ENCODE peak calls at places on chromosomes 6 and 20, in nine cellular contexts. G is upper lobe of right lung, A is GM13977, C is cardiac fibroblast, L is AG09319, J is thoracic aorta, O is choroid plexus epithelial cell, Q is GM12864, R is neural progenitor cell. D is an unnamed sample.
A peak's percentile ranks its signal among the peaks of the same experiment; 100 is the strongest.

GRCh38 chr6:97876711-97877110 is 593.7 kb upstream of the MMS22L start:
- DNase-seq in J (no peak), G (no peak), Q (no peak), A (no peak), L (no peak), O (no peak), R (no peak), C (no peak), D (no peak)

GRCh38 chr6:759729-760128 is 66.8 kb upstream of the EXOC2 start:
- DNase-seq in C (no peak), J (no peak), O (no peak), L (no peak), Q (no peak), R (no peak), G (no peak), A (no peak), D (no peak)

GRCh38 chr6:11423667-11424066 is 113.9 kb upstream of the TMEM170B start:
- DNase-seq in R (no peak), L (no peak), C (no peak), Q (no peak), O (no peak), G (no peak), J (no peak), A (no peak), D (no peak)

GRCh38 chr6:73074175-73074574 is 151.1 kb downstream of the KHDC1L start:
- DNase-seq in A (no peak), R (no peak), G (no peak), L (no peak), O (no peak), J (no peak), Q (no peak), C (no peak), D (no peak)

GRCh38 chr20:20295621-20296498 is 72.0 kb upstream of the INSM1 start:
- DNase-seq in G (no peak), Q (no peak), R (no peak), C (no peak), O (no peak), J (no peak), L (no peak), A (no peak), D (no peak)

GRCh38 chr20:5531318-5532081 is 214.7 kb upstream of the PROKR2 start:
- DNase-seq in C (peak; percentile 86), A (no peak), Q (no peak), G (no peak), R (no peak), J (no peak), L (no peak), O (peak; percentile 73), D (no peak)

GRCh38 chr6:147179809-147180208 is 24.4 kb upstream of the STXBP5 start:
- DNase-seq in L (no peak), A (no peak), G (no peak), J (no peak), O (no peak), R (no peak), Q (no peak), C (no peak), D (no peak)

GRCh38 chr6:1624848-1625341 is 15.2 kb downstream of the FOXC1 start:
- DNase-seq in A (peak; percentile 44), O (no peak), J (no peak), C (peak; percentile 57), Q (no peak), L (no peak), R (peak; percentile 60), G (no peak), D (no peak)

DNA sequence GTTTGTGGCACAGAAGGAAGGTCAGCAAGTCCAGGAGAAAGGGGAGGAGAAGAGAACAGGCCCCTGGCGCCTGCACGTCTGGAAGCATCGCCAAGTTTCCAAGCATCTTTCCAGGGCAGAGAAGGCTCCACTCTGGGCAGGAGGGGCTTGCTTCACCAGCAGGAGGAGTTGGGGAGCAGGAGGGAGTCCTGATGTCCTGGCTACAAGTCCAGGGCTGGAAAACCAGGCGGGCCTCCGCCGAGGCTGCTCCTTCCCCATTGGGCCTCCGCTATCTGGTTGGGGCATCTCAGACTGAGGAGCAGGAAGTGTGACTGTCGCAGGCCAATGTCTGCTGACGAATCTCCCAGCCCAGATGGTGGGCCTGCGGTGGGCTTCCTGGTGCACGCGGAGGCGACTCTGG is 421.9 kb downstream of the PREX1 start:
- DNase-seq in C (no peak), O (no peak), R (peak; percentile 39), Q (no peak), G (no peak), J (no peak), L (no peak), A (no peak), D (no peak)
- TF ChIP-seq CTCF in C (no peak), O (peak; percentile 25), R (peak; percentile 32), Q (no peak), G (no peak), J (no peak), L (no peak), A (peak; percentile 1), D (no peak)

DNA sequence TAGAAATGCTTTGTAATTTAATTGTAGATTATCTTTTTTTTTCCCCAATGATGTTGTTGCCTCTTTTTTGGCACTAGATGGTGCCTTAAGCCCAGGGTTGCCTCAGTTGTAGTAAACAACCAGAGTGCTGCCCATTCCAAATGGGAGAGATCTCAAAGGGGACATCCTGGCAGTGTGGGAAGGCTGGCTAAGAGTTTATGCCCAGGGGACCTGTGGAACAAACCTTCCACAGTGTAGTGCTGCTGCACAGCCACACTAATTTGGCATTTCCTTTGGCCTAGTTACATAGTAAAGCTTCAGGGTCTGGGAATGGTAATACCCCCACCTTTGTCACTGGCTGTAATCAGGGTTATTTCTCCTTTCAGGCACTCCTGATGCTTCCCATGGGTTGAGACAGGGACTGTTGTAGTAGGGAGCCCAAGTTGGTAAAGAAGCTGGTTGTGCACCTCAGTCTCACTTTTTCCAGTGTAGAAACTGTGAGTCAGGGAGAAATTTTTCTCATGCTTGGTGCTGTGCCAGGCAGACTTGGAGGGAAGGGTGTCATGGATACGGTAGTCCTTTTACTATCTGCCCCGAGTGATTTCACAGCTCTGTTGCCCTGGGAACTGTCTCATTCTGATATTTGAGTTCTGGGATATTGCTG is 177.8 kb upstream of the ECI2 start:
- DNase-seq in C (peak; percentile 98), R (peak; percentile 54), J (peak; percentile 21), Q (no peak), A (no peak), L (peak; percentile 62), G (no peak), O (peak; percentile 96), D (no peak)
- TF ChIP-seq CTCF in C (peak; percentile 61), R (peak; percentile 57), J (peak; percentile 6), Q (peak; percentile 20), A (peak; percentile 41), L (peak; percentile 64), G (peak; percentile 53), O (peak; percentile 71), D (no peak)

GRCh38 chr20:47527004-47527800 is 25.5 kb downstream of the NCOA3 start:
- DNase-seq in Q (no peak), R (no peak), G (no peak), C (no peak), A (no peak), O (no peak), J (no peak), L (no peak), D (no peak)

GRCh38 chr20:47524385-47524784 is 22.7 kb downstream of the NCOA3 start:
- DNase-seq in O (no peak), L (no peak), J (no peak), Q (no peak), A (no peak), C (no peak), R (no peak), G (no peak), D (no peak)

GRCh38 chr20:47515843-47516242 is 14.2 kb downstream of the NCOA3 start:
- DNase-seq in R (no peak), O (no peak), L (no peak), A (no peak), J (no peak), C (no peak), G (no peak), Q (no peak), D (no peak)

GRCh38 chr20:47521059-47521808 is 19.5 kb downstream of the NCOA3 start:
- DNase-seq in Q (no peak), G (no peak), J (no peak), C (no peak), O (no peak), R (peak; percentile 43), A (no peak), L (no peak), D (no peak)
- TF ChIP-seq CTCF in Q (peak; percentile 5), G (peak; percentile 24), J (no peak), C (peak; percentile 20), O (peak; percentile 32), R (peak; percentile 51), A (no peak), L (no peak), D (no peak)

DNA sequence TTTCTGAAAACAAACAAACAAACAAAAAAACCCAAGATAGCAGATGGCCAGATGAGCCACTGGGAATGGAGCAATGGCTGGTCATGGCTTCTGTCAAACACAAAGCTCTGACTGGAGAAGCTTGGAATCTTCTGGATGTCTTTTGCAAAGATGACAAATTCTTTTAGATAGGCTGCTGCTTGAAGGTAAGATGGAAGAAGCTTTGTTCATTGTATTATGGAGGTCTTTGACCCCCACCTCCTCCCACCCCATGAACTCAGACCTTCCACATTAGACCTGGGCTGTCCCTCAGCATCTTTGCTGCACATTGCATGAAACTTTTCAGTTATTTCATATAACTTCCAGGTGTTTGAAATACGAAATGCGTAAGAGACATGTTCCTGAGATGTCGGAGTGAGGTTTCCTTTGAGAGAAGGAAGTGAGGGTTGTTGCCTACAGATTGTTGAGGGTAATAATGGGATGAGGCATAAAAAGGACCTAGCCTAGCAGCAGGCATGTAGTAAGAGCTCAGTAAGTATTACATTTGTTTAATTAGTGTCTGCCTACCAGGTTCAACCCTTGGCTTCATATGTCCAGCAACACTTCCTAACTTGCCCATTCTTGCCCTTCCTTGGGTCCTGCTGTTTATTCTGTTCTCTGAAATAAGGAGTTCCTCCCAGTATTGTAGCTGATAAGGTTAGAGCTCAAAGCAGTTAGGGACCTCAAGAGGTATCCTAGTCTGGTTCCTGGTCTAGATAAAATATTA is 51.4 kb upstream of the IER3 start:
- DNase-seq in G (no peak), O (no peak), Q (no peak), R (no peak), C (no peak), A (no peak), J (no peak), L (no peak), D (no peak)
- TF ChIP-seq CTCF in G (no peak), O (no peak), Q (no peak), R (no peak), C (no peak), A (no peak), J (no peak), L (no peak), D (no peak)

DNA sequence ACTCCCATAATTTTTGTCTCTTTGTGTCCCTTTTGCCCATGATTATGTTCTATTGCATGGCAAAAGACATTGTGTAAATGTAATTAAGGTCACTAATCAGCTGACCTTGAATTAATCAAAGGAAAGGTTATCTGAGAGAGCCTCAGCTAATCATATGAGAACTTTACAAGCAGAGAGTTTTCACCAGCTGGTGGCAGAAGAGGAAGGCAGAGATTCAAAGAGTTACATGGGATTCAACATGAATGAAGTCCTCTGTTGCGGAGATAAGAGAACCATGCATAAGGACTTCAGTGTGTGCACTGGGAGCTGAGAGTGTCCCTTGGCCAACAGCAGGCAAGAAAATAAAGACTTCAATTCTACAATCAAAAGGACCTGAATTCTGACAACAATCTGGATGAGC is 494.1 kb upstream of the ARID1B start:
- DNase-seq in O (no peak), G (no peak), Q (no peak), J (no peak), A (no peak), R (no peak), C (no peak), L (no peak), D (no peak)
- TF ChIP-seq CTCF in O (no peak), G (no peak), Q (peak; percentile 1), J (no peak), A (no peak), R (no peak), C (no peak), L (no peak), D (no peak)

GRCh38 chr6:122180132-122180531 is 219.3 kb upstream of the HSF2 start:
- DNase-seq in C (no peak), A (no peak), O (peak; percentile 47), L (peak; percentile 5), G (no peak), J (no peak), R (peak; percentile 19), Q (no peak), D (no peak)
- TF ChIP-seq CTCF in C (no peak), A (no peak), O (peak; percentile 50), L (peak; percentile 57), G (peak; percentile 22), J (no peak), R (peak; percentile 48), Q (no peak), D (no peak)